ENCODE peak calls at places on chromosome 21, in four cellular contexts. One of them, this sample, is unnamed. For H3K4me1, the result is how much of the 10 kb centered on the place peaks cover.

GRCh38 chr21:32795376-32795775 is 23.8 kb upstream of the PAXBP1 start:
- DNase-seq in HCT116: no peak
- DNase-seq in IMR-90: no peak
- DNase-seq in neural progenitor cell: no peak
- DNase-seq in this sample: no peak

GRCh38 chr21:40095477-40095876 is 228.2 kb downstream of the PCP4 start:
- DNase-seq in neural progenitor cell: no peak
- DNase-seq in HCT116: no peak
- DNase-seq in IMR-90: no peak
- DNase-seq in this sample: no peak

GRCh38 chr21:16983425-16983824 is 529.4 kb upstream of the CXADR start:
- DNase-seq in HCT116: no peak
- DNase-seq in neural progenitor cell: no peak
- DNase-seq in IMR-90: no peak
- DNase-seq in this sample: no peak

GRCh38 chr21:28334407-28334806 is 658.3 kb downstream of the LTN1 start:
- DNase-seq in IMR-90: no peak
- DNase-seq in neural progenitor cell: no peak
- DNase-seq in HCT116: no peak
- DNase-seq in this sample: no peak

GRCh38 chr21:8992731-8993174 is 1528.6 kb upstream of the TPTE start:
- DNase-seq in neural progenitor cell: no peak
- DNase-seq in HCT116: no peak
- DNase-seq in IMR-90: no peak
- DNase-seq in this sample: no peak

GRCh38 chr21:35904995-35905972 is 155.0 kb downstream of the SETD4 start:
- DNase-seq in neural progenitor cell: no peak
- DNase-seq in IMR-90: no peak
- DNase-seq in HCT116: no peak
- DNase-seq in this sample: no peak

GRCh38 chr21:18334066-18334465 is 69.5 kb downstream of the TMPRSS15 start:
- DNase-seq in neural progenitor cell: no peak
- DNase-seq in HCT116: no peak
- DNase-seq in IMR-90: no peak
- DNase-seq in this sample: no peak

GRCh38 chr21:36125513-36126121 is 9.3 kb upstream of the CBR3 start:
- DNase-seq in IMR-90: peak
- DNase-seq in HCT116: no peak
- DNase-seq in neural progenitor cell: peak
- DNase-seq in this sample: no peak

GRCh38 chr21:17738171-17738953 is 80.8 kb downstream of the C21orf91 start:
- DNase-seq in neural progenitor cell: peak
- DNase-seq in IMR-90: no peak
- DNase-seq in HCT116: no peak
- DNase-seq in this sample: no peak

GRCh38 chr21:35491114-35491513 is 442.0 kb upstream of the RUNX1 start:
- DNase-seq in neural progenitor cell: peak
- DNase-seq in HCT116: no peak
- DNase-seq in IMR-90: peak
- DNase-seq in this sample: no peak

GRCh38 chr21:36120304-36120902 is 14.5 kb upstream of the CBR3 start:
- DNase-seq in neural progenitor cell: no peak
- DNase-seq in IMR-90: peak
- DNase-seq in HCT116: no peak
- DNase-seq in this sample: no peak

GRCh38 chr21:28333455-28334108 is 659.1 kb downstream of the LTN1 start:
- DNase-seq in neural progenitor cell: no peak
- DNase-seq in IMR-90: peak
- DNase-seq in HCT116: no peak
- DNase-seq in this sample: no peak

GRCh38 chr21:36763305-36763704 is 64.4 kb downstream of the SIM2 start:
- DNase-seq in HCT116: no peak
- DNase-seq in neural progenitor cell: no peak
- DNase-seq in IMR-90: no peak
- DNase-seq in this sample: no peak

GRCh38 chr21:35905973-35906357 is 154.4 kb downstream of the SETD4 start:
- DNase-seq in IMR-90: no peak
- DNase-seq in HCT116: no peak
- DNase-seq in neural progenitor cell: no peak
- DNase-seq in this sample: no peak

GRCh38 chr21:32604484-32604883 is 7.7 kb downstream of the CFAP298 start:
- DNase-seq in HCT116: no peak
- DNase-seq in IMR-90: no peak
- DNase-seq in neural progenitor cell: peak
- DNase-seq in this sample: no peak

GRCh38 chr21:36507397-36508018 is 27.6 kb upstream of the CLDN14 start:
- DNase-seq in HCT116: no peak
- DNase-seq in IMR-90: peak
- DNase-seq in neural progenitor cell: no peak
- DNase-seq in this sample: no peak

GRCh38 chr21:36297938-36298572 is 21.9 kb upstream of the MORC3 start:
- DNase-seq in neural progenitor cell: no peak
- DNase-seq in IMR-90: peak
- DNase-seq in HCT116: no peak
- DNase-seq in this sample: no peak

GRCh38 chr21:39660596-39660995 is 47.9 kb downstream of the B3GALT5 start:
- DNase-seq in HCT116: no peak
- DNase-seq in neural progenitor cell: peak
- DNase-seq in IMR-90: peak
- DNase-seq in this sample: no peak

GRCh38 chr21:43865471-43866181 is 603 bp downstream of the AGPAT3 start:
- DNase-seq in HCT116: no peak
- DNase-seq in IMR-90: peak
- DNase-seq in neural progenitor cell: peak
- DNase-seq in this sample: no peak

GRCh38 chr21:36729301-36729970 is 30.5 kb downstream of the SIM2 start:
- DNase-seq in IMR-90: no peak
- DNase-seq in neural progenitor cell: no peak
- DNase-seq in HCT116: no peak
- DNase-seq in this sample: no peak

GRCh38 chr21:40706161-40706560 is 140.8 kb downstream of the DSCAM start:
- DNase-seq in IMR-90: no peak
- DNase-seq in HCT116: no peak
- DNase-seq in neural progenitor cell: no peak
- DNase-seq in this sample: no peak

GRCh38 chr21:14096577-14096976 is 114.2 kb downstream of the LIPI start:
- DNase-seq in HCT116: no peak
- DNase-seq in neural progenitor cell: no peak
- DNase-seq in IMR-90: no peak
- DNase-seq in this sample: no peak

GRCh38 chr21:46599251-46599572 is 5.7 kb downstream of the S100B start:
- DNase-seq in HCT116: no peak
- DNase-seq in IMR-90: peak
- DNase-seq in neural progenitor cell: peak
- DNase-seq in this sample: no peak

GRCh38 chr21:41961282-41961701 is 7.5 kb upstream of the C2CD2 start:
- DNase-seq in neural progenitor cell: no peak
- DNase-seq in IMR-90: peak
- DNase-seq in HCT116: no peak
- DNase-seq in this sample: peak
- H3K9ac ChIP-seq in neural progenitor cell: no peak
- H3K9ac ChIP-seq in IMR-90: no peak
- H3K9ac ChIP-seq in HCT116: no peak
- H3K9ac ChIP-seq in this sample: no peak

GRCh38 chr21:25421327-25422028 is 185.8 kb downstream of the MRPL39 start:
- DNase-seq in neural progenitor cell: peak
- DNase-seq in IMR-90: peak
- DNase-seq in HCT116: no peak
- DNase-seq in this sample: no peak
- H3K4me2 ChIP-seq in neural progenitor cell: no peak
- H3K4me2 ChIP-seq in IMR-90: no peak
- H3K4me2 ChIP-seq in HCT116: no peak
- H3K4me2 ChIP-seq in this sample: no peak

GRCh38 chr21:38337793-38338192 is 81.0 kb downstream of the KCNJ15 start:
- DNase-seq in HCT116: no peak
- DNase-seq in neural progenitor cell: no peak
- DNase-seq in IMR-90: no peak
- DNase-seq in this sample: peak
- H3K4me1 ChIP-seq in HCT116: under half
- H3K4me1 ChIP-seq in neural progenitor cell: under half
- H3K4me1 ChIP-seq in IMR-90: under half
- H3K4me1 ChIP-seq in this sample: under half

DNA sequence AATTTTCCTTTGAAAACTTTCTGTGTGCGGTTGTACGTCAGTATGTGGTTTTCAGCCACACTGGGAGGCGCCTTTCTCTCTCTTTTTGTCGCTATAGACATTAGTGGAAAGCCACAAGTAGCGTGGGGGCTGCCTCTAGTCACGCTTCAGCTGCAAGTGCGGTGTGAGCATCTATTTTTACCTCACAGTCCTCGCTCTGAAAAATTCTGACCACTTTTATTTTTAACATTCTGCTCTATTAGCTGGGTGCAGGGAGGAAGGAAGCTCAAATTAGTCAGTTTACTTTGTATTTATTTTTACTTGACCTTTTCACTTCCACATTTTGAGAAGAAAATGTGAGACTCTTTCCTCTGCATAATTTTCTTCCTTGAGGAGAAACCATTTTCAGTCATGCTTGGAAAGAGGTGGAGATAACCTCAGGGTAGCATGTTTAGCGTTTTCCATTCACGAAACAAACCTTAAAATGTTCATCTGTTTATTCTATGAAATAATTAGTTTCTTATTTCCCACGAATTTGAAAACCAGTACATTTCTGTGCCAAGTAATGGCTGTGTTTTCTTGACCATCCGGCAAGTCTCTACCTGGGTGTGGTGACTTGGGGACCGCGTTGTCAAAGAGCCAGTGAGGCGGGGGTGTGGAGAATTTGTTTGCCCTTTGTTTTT is 35.6 kb downstream of the ADARB1 start:
- DNase-seq in IMR-90: no peak
- DNase-seq in neural progenitor cell: no peak
- DNase-seq in HCT116: no peak
- DNase-seq in this sample: no peak
- H3K9ac ChIP-seq in IMR-90: no peak
- H3K9ac ChIP-seq in neural progenitor cell: no peak
- H3K9ac ChIP-seq in HCT116: no peak
- H3K9ac ChIP-seq in this sample: no peak

DNA sequence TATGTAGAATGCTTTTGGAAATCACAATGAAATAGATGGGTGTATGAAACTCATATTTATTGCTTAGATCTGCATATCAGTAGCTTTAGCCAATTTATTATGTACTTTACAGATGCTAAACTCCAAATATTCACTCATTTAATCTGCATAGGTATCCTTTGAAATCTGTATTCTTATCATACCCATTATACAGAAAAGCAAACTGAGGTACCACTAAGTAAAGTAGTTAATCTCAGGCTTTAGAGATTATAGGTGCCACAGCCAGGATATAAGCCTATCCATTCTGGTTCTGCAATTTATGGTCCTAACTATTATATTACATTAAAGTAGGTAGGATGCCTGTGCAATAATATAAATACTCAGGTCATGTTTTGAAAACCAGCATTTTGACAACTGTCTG is 369.4 kb downstream of the NCAM2 start:
- DNase-seq in HCT116: no peak
- DNase-seq in neural progenitor cell: no peak
- DNase-seq in IMR-90: no peak
- DNase-seq in this sample: no peak
- H3K4me2 ChIP-seq in HCT116: no peak
- H3K4me2 ChIP-seq in neural progenitor cell: no peak
- H3K4me2 ChIP-seq in IMR-90: no peak
- H3K4me2 ChIP-seq in this sample: no peak

GRCh38 chr21:42223826-42224575 is 5.1 kb downstream of the ABCG1 start:
- DNase-seq in HCT116: no peak
- DNase-seq in IMR-90: no peak
- DNase-seq in neural progenitor cell: no peak
- DNase-seq in this sample: no peak

GRCh38 chr21:42225042-42225441 is 6.1 kb downstream of the ABCG1 start:
- DNase-seq in neural progenitor cell: no peak
- DNase-seq in IMR-90: no peak
- DNase-seq in HCT116: no peak
- DNase-seq in this sample: no peak

GRCh38 chr21:42227909-42228708 is 9.2 kb downstream of the ABCG1 start:
- DNase-seq in IMR-90: peak
- DNase-seq in neural progenitor cell: peak
- DNase-seq in HCT116: peak
- DNase-seq in this sample: peak

GRCh38 chr21:42222821-42223390 is 4.0 kb downstream of the ABCG1 start:
- DNase-seq in neural progenitor cell: no peak
- DNase-seq in IMR-90: no peak
- DNase-seq in HCT116: no peak
- DNase-seq in this sample: no peak

DNA sequence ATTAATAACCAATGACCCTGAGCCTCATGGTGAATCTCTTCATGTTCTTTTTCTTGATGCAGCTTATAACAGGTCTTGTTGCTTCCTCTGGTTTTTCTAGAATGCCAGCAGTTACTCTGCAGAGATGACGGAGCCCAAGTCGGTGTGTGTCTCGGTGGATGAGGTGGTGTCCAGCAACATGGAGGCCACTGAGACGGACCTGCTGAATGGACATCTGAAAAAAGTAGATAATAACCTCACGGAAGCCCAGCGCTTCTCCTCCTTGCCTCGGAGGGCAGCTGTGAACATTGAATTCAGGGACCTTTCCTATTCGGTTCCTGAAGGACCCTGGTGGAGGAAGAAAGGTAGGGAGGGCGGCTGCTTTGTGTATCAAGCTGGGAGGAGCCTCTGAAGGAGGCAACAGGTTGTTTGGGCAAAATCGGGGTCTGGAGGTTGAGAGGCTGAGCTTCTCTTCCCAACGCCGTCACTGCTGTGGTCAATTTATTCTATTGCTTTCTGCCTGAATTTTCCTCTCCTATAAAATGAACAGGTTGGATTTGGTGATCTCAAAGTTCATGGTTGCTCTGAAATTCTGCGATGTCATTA is 6.7 kb downstream of the ABCG1 start:
- DNase-seq in HCT116: no peak
- DNase-seq in neural progenitor cell: no peak
- DNase-seq in IMR-90: no peak
- DNase-seq in this sample: no peak
- H3K4me1 ChIP-seq in HCT116: under half
- H3K4me1 ChIP-seq in neural progenitor cell: under half
- H3K4me1 ChIP-seq in IMR-90: under half
- H3K4me1 ChIP-seq in this sample: under half

GRCh38 chr21:31258073-31258472 is 86.0 kb downstream of the TIAM1 start:
- DNase-seq in IMR-90: no peak
- DNase-seq in HCT116: no peak
- DNase-seq in neural progenitor cell: no peak
- DNase-seq in this sample: no peak
- H3K9ac ChIP-seq in IMR-90: no peak
- H3K9ac ChIP-seq in HCT116: no peak
- H3K9ac ChIP-seq in neural progenitor cell: no peak
- H3K9ac ChIP-seq in this sample: no peak

This sample was measured in keratinocyte.